ENCODE peak calls at places on chromosomes 1 and 21, in five cellular contexts. K is neuronal stem cell, Y is trophoblast cell, E is H9, V is H1. O is an unnamed sample.

GRCh38 chr1:219710529-219711194 is 97.8 kb upstream of the ZC3H11B start:
- DNase-seq in E (no peak), K (no peak), Y (peak), V (no peak), O (peak)

GRCh38 chr1:21922103-21923014 is 14.8 kb downstream of the HSPG2 start:
- DNase-seq in E (peak), K (no peak), Y (no peak), V (peak), O (no peak)

GRCh38 chr1:36517415-36517814 is 34.7 kb upstream of the CSF3R start:
- DNase-seq in K (no peak), Y (no peak), V (no peak), E (no peak), O (no peak)

GRCh38 chr1:63827411-63828321 is 53.8 kb downstream of the ROR1 start:
- DNase-seq in E (no peak), K (no peak), V (no peak), Y (no peak), O (peak)

GRCh38 chr1:47931395-47931794 is 65.8 kb downstream of the TRABD2B start:
- DNase-seq in K (no peak), E (no peak), V (no peak), Y (no peak), O (no peak)

GRCh38 chr1:177921590-177921989 is 48.3 kb downstream of the SEC16B start:
- DNase-seq in Y (no peak), K (no peak), V (no peak), E (no peak), O (no peak)

GRCh38 chr1:41200728-41201127 is 41.4 kb downstream of the SCMH1 start:
- DNase-seq in Y (no peak), K (no peak), V (no peak), E (no peak), O (no peak)

GRCh38 chr1:238489006-238489405 is 598.3 kb upstream of the ZP4 start:
- DNase-seq in K (no peak), E (no peak), V (no peak), Y (peak), O (no peak)

GRCh38 chr1:198520524-198521254 is 19.8 kb downstream of the ATP6V1G3 start:
- DNase-seq in V (no peak), E (no peak), Y (no peak), K (no peak), O (no peak)

GRCh38 chr1:117058810-117059209 is 1.3 kb upstream of the TTF2 start:
- DNase-seq in Y (no peak), E (no peak), K (no peak), V (no peak), O (no peak)

GRCh38 chr1:56068210-56068609 is 511.2 kb downstream of the PLPP3 start:
- DNase-seq in Y (no peak), V (no peak), E (no peak), K (no peak), O (no peak)

GRCh38 chr1:119968068-119968492 is 71.8 kb upstream of the ADAM30 start:
- DNase-seq in V (peak), K (peak), Y (peak), E (peak), O (peak)

GRCh38 chr21:41236361-41236973 is 68.5 kb downstream of the BACE2 start:
- DNase-seq in Y (peak), K (no peak), E (no peak), V (no peak), O (no peak)

GRCh38 chr1:160206421-160207117 is 1.4 kb downstream of the PEA15 start:
- DNase-seq in Y (peak), K (peak), V (no peak), E (peak), O (peak)

GRCh38 chr1:95002657-95003432 is 69.9 kb downstream of the ALG14 start:
- DNase-seq in E (no peak), V (no peak), K (no peak), Y (no peak), O (peak)

GRCh38 chr1:172394167-172394751 is 26.2 kb upstream of the C1orf105 start:
- DNase-seq in E (no peak), V (no peak), K (no peak), Y (no peak), O (peak)

GRCh38 chr1:97262842-97263241 is 541.3 kb downstream of the PTBP2 start:
- DNase-seq in E (no peak), K (no peak), Y (no peak), V (no peak), O (no peak)

GRCh38 chr21:34979383-34979782 is 69.7 kb downstream of the RUNX1 start:
- DNase-seq in V (no peak), K (no peak), E (no peak), Y (no peak), O (no peak)

GRCh38 chr1:61743432-61743705 is 1.1 kb downstream of the PATJ start:
- DNase-seq in E (no peak), V (no peak), Y (no peak), K (no peak), O (no peak)

GRCh38 chr1:232813082-232813481 is 7.9 kb downstream of the MAP10 start:
- DNase-seq in K (no peak), E (no peak), Y (no peak), V (no peak), O (no peak)

GRCh38 chr1:230050973-230051735 is 15.9 kb upstream of the GALNT2 start:
- DNase-seq in V (no peak), Y (peak), E (no peak), K (no peak), O (no peak)

GRCh38 chr1:195754874-195755273 is 853.4 kb downstream of the KCNT2 start:
- DNase-seq in E (no peak), K (no peak), V (no peak), Y (peak), O (peak)

GRCh38 chr1:195754297-195754696 is 853.9 kb downstream of the KCNT2 start:
- DNase-seq in K (no peak), Y (peak), E (no peak), V (no peak), O (peak)

GRCh38 chr1:195761102-195761501 is 847.1 kb downstream of the KCNT2 start:
- DNase-seq in V (no peak), Y (no peak), E (no peak), K (no peak), O (no peak)

DNA sequence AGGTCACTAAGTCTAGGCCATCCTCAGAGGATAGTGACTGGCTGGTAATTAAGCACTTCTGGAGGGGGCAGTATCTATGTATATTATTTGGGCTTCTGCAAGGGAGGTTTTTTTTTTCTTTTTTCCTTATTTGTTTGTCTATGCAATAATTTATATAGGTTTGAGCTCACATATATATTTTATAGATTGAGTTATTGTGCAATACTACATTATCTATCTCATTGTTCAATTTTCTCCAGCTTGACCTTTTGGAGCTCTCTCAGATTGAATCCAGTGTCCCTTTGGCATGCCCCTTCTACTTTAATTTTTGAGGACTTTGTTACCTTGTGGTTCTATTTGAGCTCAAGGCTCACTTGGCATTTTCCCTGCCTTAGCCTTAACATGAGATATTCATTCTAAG is 852.1 kb downstream of the KCNT2 start:
- DNase-seq in K (no peak), V (no peak), E (no peak), Y (no peak), O (no peak)
- H3K23ac ChIP-seq in K (no peak), V (no peak), E (no peak), Y (no peak), O (no peak)

GRCh38 chr1:224867715-224868114 is 61.8 kb upstream of the DNAH14 start:
- DNase-seq in E (no peak), K (no peak), V (no peak), Y (no peak), O (peak)
- H2BK12ac ChIP-seq in E (no peak), K (no peak), V (no peak), Y (no peak), O (no peak)

GRCh38 chr21:21858502-21859334 is 860.5 kb downstream of the NCAM2 start:
- DNase-seq in K (no peak), V (no peak), Y (no peak), E (no peak), O (no peak)

GRCh38 chr21:21860888-21861287 is 862.7 kb downstream of the NCAM2 start:
- DNase-seq in K (no peak), E (no peak), Y (peak), V (no peak), O (peak)
- H3K23ac ChIP-seq in K (no peak), E (no peak), Y (no peak), V (no peak), O (no peak)

GRCh38 chr1:111191496-111191895 is 8.9 kb downstream of the DENND2D start:
- DNase-seq in V (no peak), E (no peak), Y (peak), K (no peak), O (peak)
- H2BK12ac ChIP-seq in V (no peak), E (no peak), Y (no peak), K (no peak), O (no peak)

GRCh38 chr1:27539901-27540861 is 50.2 kb upstream of the WASF2 start:
- DNase-seq in Y (peak), V (no peak), E (no peak), K (no peak), O (peak)
- H3K23ac ChIP-seq in Y (no peak), V (no peak), E (no peak), K (no peak), O (no peak)

DNA sequence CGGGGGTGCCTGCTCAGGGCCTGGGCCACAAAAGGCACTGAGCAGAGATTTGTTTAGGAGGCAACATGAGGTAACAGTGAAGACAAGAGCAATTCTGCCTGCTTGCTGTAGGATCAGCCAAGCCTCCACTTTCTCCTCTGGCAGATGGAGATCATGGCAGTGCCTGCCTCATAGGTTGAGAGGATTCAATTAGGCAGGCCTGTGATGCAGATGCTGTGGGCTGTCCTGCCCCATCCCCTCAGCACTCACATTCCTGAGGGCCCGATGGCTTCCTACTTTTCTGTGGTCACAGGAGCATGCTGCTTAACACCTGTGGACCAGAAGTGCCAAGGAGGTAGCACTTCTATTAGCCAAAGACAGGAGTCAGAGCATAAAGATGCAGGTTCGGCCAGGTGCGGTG is 1.2 kb upstream of the UBL4B start:
- DNase-seq in V (no peak), K (no peak), E (no peak), Y (no peak), O (no peak)
- H2BK12ac ChIP-seq in V (no peak), K (no peak), E (no peak), Y (no peak), O (no peak)

GRCh38 chr1:204506969-204507316 is 9.3 kb upstream of the MDM4 start:
- DNase-seq in E (peak), V (peak), Y (peak), K (peak), O (peak)

GRCh38 chr1:204506091-204506968 is 9.9 kb upstream of the MDM4 start:
- DNase-seq in K (peak), V (peak), E (peak), Y (peak), O (peak)

GRCh38 chr1:204503913-204504519 is 9.4 kb upstream of the PIK3C2B start:
- DNase-seq in Y (no peak), K (no peak), E (no peak), V (no peak), O (no peak)

GRCh38 chr1:204507317-204508105 is 8.7 kb upstream of the MDM4 start:
- DNase-seq in E (peak), K (peak), V (peak), Y (peak), O (peak)

DNA sequence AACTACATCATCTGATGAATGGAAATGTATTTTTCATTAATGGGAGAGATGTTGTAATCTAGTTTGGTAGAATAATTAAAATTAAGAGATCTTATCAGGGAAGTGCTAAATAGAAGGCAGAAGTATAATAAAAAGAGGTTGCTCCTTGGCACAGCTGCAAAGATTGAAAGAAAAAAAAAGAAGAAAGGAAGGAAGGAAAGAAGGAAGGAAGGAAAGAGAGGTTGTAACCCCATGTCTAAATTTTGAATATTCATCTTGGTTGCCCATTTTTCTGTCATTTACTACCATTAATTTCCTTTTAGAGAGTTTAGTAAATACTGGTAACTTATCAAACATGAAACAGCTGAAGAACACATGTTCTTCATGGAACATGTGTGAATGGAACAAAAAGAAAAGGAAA is 10.5 kb upstream of the MDM4 start:
- DNase-seq in V (no peak), E (no peak), K (no peak), Y (no peak), O (no peak)
- H3K23ac ChIP-seq in V (no peak), E (no peak), K (no peak), Y (no peak), O (no peak)

DNA sequence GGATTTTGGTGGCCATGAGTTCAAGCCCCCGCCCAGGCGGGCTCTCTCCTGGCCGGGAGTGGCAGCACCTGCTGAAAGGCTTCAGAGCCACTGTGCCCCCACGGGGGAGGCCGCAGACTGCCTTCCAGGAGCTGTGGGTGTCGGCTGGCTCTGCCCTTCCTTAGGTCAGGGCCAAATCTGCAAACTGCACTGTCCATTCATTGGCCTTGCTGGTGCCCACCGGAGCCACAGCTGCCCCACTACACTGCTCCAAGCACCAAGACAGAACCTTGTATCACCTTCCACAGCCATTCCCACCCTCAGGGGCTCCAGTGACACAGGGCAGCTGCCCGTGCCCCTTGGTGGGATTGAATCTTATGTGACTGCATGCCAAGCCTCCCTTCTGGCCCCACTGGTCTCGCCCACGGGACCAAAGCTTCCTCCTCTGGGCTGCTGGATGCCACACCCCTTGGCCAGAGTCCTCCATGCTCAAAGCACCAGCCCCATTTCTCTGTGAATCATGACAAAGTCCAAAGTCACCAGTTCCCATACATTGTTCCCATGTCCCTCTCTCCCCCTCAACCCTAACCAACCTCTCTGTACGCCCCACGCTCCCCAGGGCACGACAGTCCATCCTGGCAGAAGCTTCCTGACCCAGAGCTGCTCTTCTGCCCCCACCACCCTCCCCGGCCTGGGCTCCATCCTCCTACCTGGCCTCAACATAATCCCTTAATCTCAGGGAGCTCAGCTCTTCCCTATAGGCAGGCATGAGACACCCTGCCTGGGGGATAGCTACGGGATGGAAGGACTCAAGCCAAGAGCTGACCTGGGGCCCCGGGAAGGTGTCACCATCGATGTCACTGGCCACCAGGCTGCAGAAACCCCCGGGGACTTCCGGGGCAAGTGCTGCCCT is 20.9 kb upstream of the GPR153 start:
- DNase-seq in E (no peak), V (no peak), Y (no peak), K (no peak), O (no peak)
- H2BK12ac ChIP-seq in E (no peak), V (no peak), Y (no peak), K (no peak), O (no peak)

DNA sequence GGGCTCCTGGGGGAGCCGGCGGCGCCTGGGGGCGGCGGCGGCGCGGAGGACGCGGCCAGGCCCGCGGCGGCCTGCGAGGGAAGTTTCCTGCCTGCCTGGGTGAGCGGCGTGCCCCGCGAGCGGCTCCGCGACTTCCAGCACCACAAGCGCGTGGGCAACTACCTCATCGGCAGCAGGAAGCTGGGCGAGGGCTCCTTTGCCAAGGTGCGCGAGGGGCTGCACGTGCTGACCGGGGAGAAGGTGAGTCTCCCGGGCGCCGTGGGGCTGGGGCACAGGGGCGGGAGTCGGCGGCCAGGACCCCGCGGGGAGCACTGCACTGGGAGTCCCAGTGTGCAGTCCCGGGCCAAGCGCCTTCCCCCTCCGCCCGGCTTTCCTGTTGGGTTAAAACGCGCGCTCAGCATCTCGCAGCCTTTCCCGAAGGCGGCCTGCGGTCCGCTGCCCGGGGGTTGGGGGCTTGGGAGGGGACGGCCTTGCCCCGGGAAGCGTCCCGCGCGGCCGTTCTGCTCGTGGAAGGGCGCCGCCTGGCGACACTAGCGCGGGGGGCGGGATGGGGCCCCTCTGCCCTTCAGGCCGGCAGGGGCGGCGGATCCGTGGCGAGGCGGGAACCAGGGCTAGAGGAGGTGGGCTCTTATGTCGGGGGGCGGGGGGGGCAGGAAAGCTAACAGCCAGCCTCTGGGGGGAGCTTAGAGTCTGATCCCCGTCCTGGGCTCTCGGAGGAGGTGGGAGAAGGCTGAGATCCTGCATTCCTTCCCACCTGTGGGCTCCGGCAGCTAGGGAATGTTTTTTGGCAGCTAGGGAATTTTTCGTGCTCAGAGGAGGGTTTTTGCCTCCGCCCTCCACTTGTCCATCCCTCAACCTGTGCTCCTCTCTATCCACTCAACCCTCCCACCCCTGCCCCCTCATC is 1.1 kb downstream of the HUNK start:
- DNase-seq in K (peak), E (peak), V (peak), Y (peak), O (peak)
- H3K23ac ChIP-seq in K (peak), E (no peak), V (no peak), Y (no peak), O (no peak)